ENCODE peak calls at places on chromosomes 4 and X, in nine cellular contexts. One of them, this sample, is unnamed.

GRCh38 chrX:39456894-39457600 is 640.7 kb downstream of the BCOR start:
- DNase-seq in stimulated activated CD8-positive, alpha-beta memory T cell treated with anti-CD3 and anti-CD28 coated beads, Interleukin-15, amount 100 ng/mL, for 24 hours: no peak
- DNase-seq in midbrain: no peak
- DNase-seq in progenitor cell of endocrine pancreas: no peak
- DNase-seq in NCI-H1092 treated with DMSO at 0.1 percent for 48 hours: no peak
- DNase-seq in stimulated activated CD4-positive, alpha-beta T cell treated with anti-CD3 and anti-CD28 coated beads, Interleukin-12 subunit alpha, Interleukin-12 subunit beta, amount 100 ng/mL, for 24 hours: no peak
- DNase-seq in IMR-90: no peak
- DNase-seq in fibroblast of the conjunctiva: no peak
- DNase-seq in NCI-H2081 treated with DMSO at 0.1 percent for 48 hours: no peak
- DNase-seq in this sample: no peak

GRCh38 chr4:81257021-81257420 is 42.0 kb upstream of the PRKG2 start:
- DNase-seq in midbrain: no peak
- DNase-seq in NCI-H1092 treated with DMSO at 0.1 percent for 48 hours: no peak
- DNase-seq in progenitor cell of endocrine pancreas: no peak
- DNase-seq in stimulated activated CD4-positive, alpha-beta T cell treated with anti-CD3 and anti-CD28 coated beads, Interleukin-12 subunit alpha, Interleukin-12 subunit beta, amount 100 ng/mL, for 24 hours: no peak
- DNase-seq in NCI-H2081 treated with DMSO at 0.1 percent for 48 hours: no peak
- DNase-seq in stimulated activated CD8-positive, alpha-beta memory T cell treated with anti-CD3 and anti-CD28 coated beads, Interleukin-15, amount 100 ng/mL, for 24 hours: no peak
- DNase-seq in IMR-90: peak
- DNase-seq in fibroblast of the conjunctiva: peak
- DNase-seq in this sample: no peak

GRCh38 chr4:143386812-143387211 is 50.1 kb downstream of the GAB1 start:
- DNase-seq in NCI-H2081 treated with DMSO at 0.1 percent for 48 hours: no peak
- DNase-seq in midbrain: no peak
- DNase-seq in stimulated activated CD4-positive, alpha-beta T cell treated with anti-CD3 and anti-CD28 coated beads, Interleukin-12 subunit alpha, Interleukin-12 subunit beta, amount 100 ng/mL, for 24 hours: no peak
- DNase-seq in fibroblast of the conjunctiva: no peak
- DNase-seq in IMR-90: peak
- DNase-seq in stimulated activated CD8-positive, alpha-beta memory T cell treated with anti-CD3 and anti-CD28 coated beads, Interleukin-15, amount 100 ng/mL, for 24 hours: no peak
- DNase-seq in NCI-H1092 treated with DMSO at 0.1 percent for 48 hours: no peak
- DNase-seq in progenitor cell of endocrine pancreas: no peak
- DNase-seq in this sample: no peak

GRCh38 chr4:75398501-75398900 is 115.7 kb downstream of the RCHY1 start:
- DNase-seq in NCI-H2081 treated with DMSO at 0.1 percent for 48 hours: no peak
- DNase-seq in NCI-H1092 treated with DMSO at 0.1 percent for 48 hours: no peak
- DNase-seq in progenitor cell of endocrine pancreas: no peak
- DNase-seq in fibroblast of the conjunctiva: no peak
- DNase-seq in stimulated activated CD8-positive, alpha-beta memory T cell treated with anti-CD3 and anti-CD28 coated beads, Interleukin-15, amount 100 ng/mL, for 24 hours: no peak
- DNase-seq in stimulated activated CD4-positive, alpha-beta T cell treated with anti-CD3 and anti-CD28 coated beads, Interleukin-12 subunit alpha, Interleukin-12 subunit beta, amount 100 ng/mL, for 24 hours: no peak
- DNase-seq in IMR-90: no peak
- DNase-seq in midbrain: no peak
- DNase-seq in this sample: no peak

GRCh38 chr4:10371869-10372471 is 85.3 kb downstream of the ZNF518B start:
- DNase-seq in IMR-90: peak
- DNase-seq in fibroblast of the conjunctiva: no peak
- DNase-seq in NCI-H1092 treated with DMSO at 0.1 percent for 48 hours: no peak
- DNase-seq in stimulated activated CD4-positive, alpha-beta T cell treated with anti-CD3 and anti-CD28 coated beads, Interleukin-12 subunit alpha, Interleukin-12 subunit beta, amount 100 ng/mL, for 24 hours: no peak
- DNase-seq in midbrain: no peak
- DNase-seq in stimulated activated CD8-positive, alpha-beta memory T cell treated with anti-CD3 and anti-CD28 coated beads, Interleukin-15, amount 100 ng/mL, for 24 hours: no peak
- DNase-seq in NCI-H2081 treated with DMSO at 0.1 percent for 48 hours: no peak
- DNase-seq in progenitor cell of endocrine pancreas: no peak
- DNase-seq in this sample: no peak

GRCh38 chrX:57445046-57445445 is 146.8 kb upstream of the ZXDB start:
- DNase-seq in stimulated activated CD4-positive, alpha-beta T cell treated with anti-CD3 and anti-CD28 coated beads, Interleukin-12 subunit alpha, Interleukin-12 subunit beta, amount 100 ng/mL, for 24 hours: no peak
- DNase-seq in IMR-90: no peak
- DNase-seq in NCI-H2081 treated with DMSO at 0.1 percent for 48 hours: no peak
- DNase-seq in NCI-H1092 treated with DMSO at 0.1 percent for 48 hours: no peak
- DNase-seq in progenitor cell of endocrine pancreas: no peak
- DNase-seq in fibroblast of the conjunctiva: no peak
- DNase-seq in stimulated activated CD8-positive, alpha-beta memory T cell treated with anti-CD3 and anti-CD28 coated beads, Interleukin-15, amount 100 ng/mL, for 24 hours: no peak
- DNase-seq in midbrain: no peak
- DNase-seq in this sample: no peak

GRCh38 chrX:103453655-103454054 is 65.6 kb downstream of the RAB40A start:
- DNase-seq in IMR-90: peak
- DNase-seq in fibroblast of the conjunctiva: peak
- DNase-seq in NCI-H2081 treated with DMSO at 0.1 percent for 48 hours: no peak
- DNase-seq in stimulated activated CD4-positive, alpha-beta T cell treated with anti-CD3 and anti-CD28 coated beads, Interleukin-12 subunit alpha, Interleukin-12 subunit beta, amount 100 ng/mL, for 24 hours: no peak
- DNase-seq in progenitor cell of endocrine pancreas: no peak
- DNase-seq in stimulated activated CD8-positive, alpha-beta memory T cell treated with anti-CD3 and anti-CD28 coated beads, Interleukin-15, amount 100 ng/mL, for 24 hours: no peak
- DNase-seq in midbrain: no peak
- DNase-seq in NCI-H1092 treated with DMSO at 0.1 percent for 48 hours: no peak
- DNase-seq in this sample: no peak

GRCh38 chr4:94558392-94558920 is 106.7 kb downstream of the PDLIM5 start:
- DNase-seq in NCI-H1092 treated with DMSO at 0.1 percent for 48 hours: no peak
- DNase-seq in midbrain: no peak
- DNase-seq in NCI-H2081 treated with DMSO at 0.1 percent for 48 hours: no peak
- DNase-seq in IMR-90: peak
- DNase-seq in stimulated activated CD4-positive, alpha-beta T cell treated with anti-CD3 and anti-CD28 coated beads, Interleukin-12 subunit alpha, Interleukin-12 subunit beta, amount 100 ng/mL, for 24 hours: no peak
- DNase-seq in stimulated activated CD8-positive, alpha-beta memory T cell treated with anti-CD3 and anti-CD28 coated beads, Interleukin-15, amount 100 ng/mL, for 24 hours: no peak
- DNase-seq in fibroblast of the conjunctiva: no peak
- DNase-seq in progenitor cell of endocrine pancreas: no peak
- DNase-seq in this sample: no peak

GRCh38 chr4:57071340-57071739 is 38.8 kb downstream of the IGFBP7 start:
- DNase-seq in progenitor cell of endocrine pancreas: no peak
- DNase-seq in NCI-H2081 treated with DMSO at 0.1 percent for 48 hours: no peak
- DNase-seq in midbrain: no peak
- DNase-seq in fibroblast of the conjunctiva: no peak
- DNase-seq in NCI-H1092 treated with DMSO at 0.1 percent for 48 hours: no peak
- DNase-seq in stimulated activated CD4-positive, alpha-beta T cell treated with anti-CD3 and anti-CD28 coated beads, Interleukin-12 subunit alpha, Interleukin-12 subunit beta, amount 100 ng/mL, for 24 hours: no peak
- DNase-seq in stimulated activated CD8-positive, alpha-beta memory T cell treated with anti-CD3 and anti-CD28 coated beads, Interleukin-15, amount 100 ng/mL, for 24 hours: no peak
- DNase-seq in IMR-90: peak
- DNase-seq in this sample: no peak

GRCh38 chrX:56733459-56734046 is 4.5 kb downstream of the NBDY start:
- DNase-seq in fibroblast of the conjunctiva: no peak
- DNase-seq in stimulated activated CD8-positive, alpha-beta memory T cell treated with anti-CD3 and anti-CD28 coated beads, Interleukin-15, amount 100 ng/mL, for 24 hours: no peak
- DNase-seq in midbrain: peak
- DNase-seq in IMR-90: peak
- DNase-seq in stimulated activated CD4-positive, alpha-beta T cell treated with anti-CD3 and anti-CD28 coated beads, Interleukin-12 subunit alpha, Interleukin-12 subunit beta, amount 100 ng/mL, for 24 hours: peak
- DNase-seq in progenitor cell of endocrine pancreas: peak
- DNase-seq in NCI-H1092 treated with DMSO at 0.1 percent for 48 hours: peak
- DNase-seq in NCI-H2081 treated with DMSO at 0.1 percent for 48 hours: no peak
- DNase-seq in this sample: peak

GRCh38 chr4:56654238-56654632 is 26.9 kb downstream of the HOPX start:
- DNase-seq in midbrain: no peak
- DNase-seq in NCI-H2081 treated with DMSO at 0.1 percent for 48 hours: no peak
- DNase-seq in progenitor cell of endocrine pancreas: no peak
- DNase-seq in NCI-H1092 treated with DMSO at 0.1 percent for 48 hours: no peak
- DNase-seq in stimulated activated CD8-positive, alpha-beta memory T cell treated with anti-CD3 and anti-CD28 coated beads, Interleukin-15, amount 100 ng/mL, for 24 hours: no peak
- DNase-seq in IMR-90: no peak
- DNase-seq in fibroblast of the conjunctiva: no peak
- DNase-seq in stimulated activated CD4-positive, alpha-beta T cell treated with anti-CD3 and anti-CD28 coated beads, Interleukin-12 subunit alpha, Interleukin-12 subunit beta, amount 100 ng/mL, for 24 hours: no peak
- DNase-seq in this sample: no peak

GRCh38 chrX:117511379-117511778 is 605.2 kb downstream of the KLHL13 start:
- DNase-seq in midbrain: no peak
- DNase-seq in NCI-H1092 treated with DMSO at 0.1 percent for 48 hours: no peak
- DNase-seq in stimulated activated CD8-positive, alpha-beta memory T cell treated with anti-CD3 and anti-CD28 coated beads, Interleukin-15, amount 100 ng/mL, for 24 hours: no peak
- DNase-seq in IMR-90: no peak
- DNase-seq in NCI-H2081 treated with DMSO at 0.1 percent for 48 hours: no peak
- DNase-seq in progenitor cell of endocrine pancreas: no peak
- DNase-seq in fibroblast of the conjunctiva: no peak
- DNase-seq in stimulated activated CD4-positive, alpha-beta T cell treated with anti-CD3 and anti-CD28 coated beads, Interleukin-12 subunit alpha, Interleukin-12 subunit beta, amount 100 ng/mL, for 24 hours: no peak
- DNase-seq in this sample: no peak

GRCh38 chr4:184237612-184238011 is 19.9 kb upstream of the ENPP6 start:
- DNase-seq in IMR-90: no peak
- DNase-seq in progenitor cell of endocrine pancreas: no peak
- DNase-seq in NCI-H1092 treated with DMSO at 0.1 percent for 48 hours: no peak
- DNase-seq in fibroblast of the conjunctiva: no peak
- DNase-seq in stimulated activated CD8-positive, alpha-beta memory T cell treated with anti-CD3 and anti-CD28 coated beads, Interleukin-15, amount 100 ng/mL, for 24 hours: no peak
- DNase-seq in NCI-H2081 treated with DMSO at 0.1 percent for 48 hours: no peak
- DNase-seq in midbrain: no peak
- DNase-seq in stimulated activated CD4-positive, alpha-beta T cell treated with anti-CD3 and anti-CD28 coated beads, Interleukin-12 subunit alpha, Interleukin-12 subunit beta, amount 100 ng/mL, for 24 hours: peak
- DNase-seq in this sample: no peak

GRCh38 chrX:118666521-118666920 is 60.9 kb upstream of the IL13RA1 start:
- DNase-seq in progenitor cell of endocrine pancreas: no peak
- DNase-seq in midbrain: no peak
- DNase-seq in stimulated activated CD8-positive, alpha-beta memory T cell treated with anti-CD3 and anti-CD28 coated beads, Interleukin-15, amount 100 ng/mL, for 24 hours: no peak
- DNase-seq in fibroblast of the conjunctiva: no peak
- DNase-seq in NCI-H2081 treated with DMSO at 0.1 percent for 48 hours: no peak
- DNase-seq in IMR-90: peak
- DNase-seq in NCI-H1092 treated with DMSO at 0.1 percent for 48 hours: no peak
- DNase-seq in stimulated activated CD4-positive, alpha-beta T cell treated with anti-CD3 and anti-CD28 coated beads, Interleukin-12 subunit alpha, Interleukin-12 subunit beta, amount 100 ng/mL, for 24 hours: no peak
- DNase-seq in this sample: no peak

GRCh38 chrX:148459343-148459742 is 41.1 kb upstream of the AFF2 start:
- DNase-seq in midbrain: no peak
- DNase-seq in fibroblast of the conjunctiva: no peak
- DNase-seq in progenitor cell of endocrine pancreas: no peak
- DNase-seq in NCI-H1092 treated with DMSO at 0.1 percent for 48 hours: no peak
- DNase-seq in stimulated activated CD8-positive, alpha-beta memory T cell treated with anti-CD3 and anti-CD28 coated beads, Interleukin-15, amount 100 ng/mL, for 24 hours: no peak
- DNase-seq in stimulated activated CD4-positive, alpha-beta T cell treated with anti-CD3 and anti-CD28 coated beads, Interleukin-12 subunit alpha, Interleukin-12 subunit beta, amount 100 ng/mL, for 24 hours: no peak
- DNase-seq in NCI-H2081 treated with DMSO at 0.1 percent for 48 hours: no peak
- DNase-seq in IMR-90: no peak
- DNase-seq in this sample: no peak

GRCh38 chr4:86895692-86896488 is 3.7 kb upstream of the C4orf36 start:
- DNase-seq in midbrain: peak
- DNase-seq in stimulated activated CD4-positive, alpha-beta T cell treated with anti-CD3 and anti-CD28 coated beads, Interleukin-12 subunit alpha, Interleukin-12 subunit beta, amount 100 ng/mL, for 24 hours: no peak
- DNase-seq in fibroblast of the conjunctiva: peak
- DNase-seq in IMR-90: peak
- DNase-seq in stimulated activated CD8-positive, alpha-beta memory T cell treated with anti-CD3 and anti-CD28 coated beads, Interleukin-15, amount 100 ng/mL, for 24 hours: no peak
- DNase-seq in progenitor cell of endocrine pancreas: no peak
- DNase-seq in NCI-H1092 treated with DMSO at 0.1 percent for 48 hours: peak
- DNase-seq in NCI-H2081 treated with DMSO at 0.1 percent for 48 hours: no peak
- DNase-seq in this sample: no peak

GRCh38 chr4:89469930-89470375 is 162.4 kb upstream of the GPRIN3 start:
- DNase-seq in midbrain: no peak
- DNase-seq in fibroblast of the conjunctiva: peak
- DNase-seq in stimulated activated CD8-positive, alpha-beta memory T cell treated with anti-CD3 and anti-CD28 coated beads, Interleukin-15, amount 100 ng/mL, for 24 hours: no peak
- DNase-seq in NCI-H2081 treated with DMSO at 0.1 percent for 48 hours: no peak
- DNase-seq in stimulated activated CD4-positive, alpha-beta T cell treated with anti-CD3 and anti-CD28 coated beads, Interleukin-12 subunit alpha, Interleukin-12 subunit beta, amount 100 ng/mL, for 24 hours: no peak
- DNase-seq in IMR-90: peak
- DNase-seq in NCI-H1092 treated with DMSO at 0.1 percent for 48 hours: no peak
- DNase-seq in progenitor cell of endocrine pancreas: no peak
- DNase-seq in this sample: no peak

GRCh38 chr4:88964450-88964849 is 92.5 kb downstream of the FAM13A start:
- DNase-seq in IMR-90: peak
- DNase-seq in stimulated activated CD4-positive, alpha-beta T cell treated with anti-CD3 and anti-CD28 coated beads, Interleukin-12 subunit alpha, Interleukin-12 subunit beta, amount 100 ng/mL, for 24 hours: no peak
- DNase-seq in fibroblast of the conjunctiva: peak
- DNase-seq in NCI-H1092 treated with DMSO at 0.1 percent for 48 hours: no peak
- DNase-seq in progenitor cell of endocrine pancreas: no peak
- DNase-seq in stimulated activated CD8-positive, alpha-beta memory T cell treated with anti-CD3 and anti-CD28 coated beads, Interleukin-15, amount 100 ng/mL, for 24 hours: no peak
- DNase-seq in midbrain: no peak
- DNase-seq in NCI-H2081 treated with DMSO at 0.1 percent for 48 hours: no peak
- DNase-seq in this sample: no peak

GRCh38 chrX:12978205-12979010 is 3.5 kb downstream of the TMSB4X start:
- DNase-seq in stimulated activated CD8-positive, alpha-beta memory T cell treated with anti-CD3 and anti-CD28 coated beads, Interleukin-15, amount 100 ng/mL, for 24 hours: no peak
- DNase-seq in fibroblast of the conjunctiva: peak
- DNase-seq in NCI-H2081 treated with DMSO at 0.1 percent for 48 hours: no peak
- DNase-seq in midbrain: peak
- DNase-seq in stimulated activated CD4-positive, alpha-beta T cell treated with anti-CD3 and anti-CD28 coated beads, Interleukin-12 subunit alpha, Interleukin-12 subunit beta, amount 100 ng/mL, for 24 hours: no peak
- DNase-seq in progenitor cell of endocrine pancreas: no peak
- DNase-seq in NCI-H1092 treated with DMSO at 0.1 percent for 48 hours: no peak
- DNase-seq in IMR-90: peak
- DNase-seq in this sample: peak

GRCh38 chrX:69320116-69320515 is 154.9 kb upstream of the PJA1 start:
- DNase-seq in NCI-H2081 treated with DMSO at 0.1 percent for 48 hours: no peak
- DNase-seq in midbrain: no peak
- DNase-seq in stimulated activated CD4-positive, alpha-beta T cell treated with anti-CD3 and anti-CD28 coated beads, Interleukin-12 subunit alpha, Interleukin-12 subunit beta, amount 100 ng/mL, for 24 hours: no peak
- DNase-seq in fibroblast of the conjunctiva: no peak
- DNase-seq in stimulated activated CD8-positive, alpha-beta memory T cell treated with anti-CD3 and anti-CD28 coated beads, Interleukin-15, amount 100 ng/mL, for 24 hours: no peak
- DNase-seq in progenitor cell of endocrine pancreas: no peak
- DNase-seq in NCI-H1092 treated with DMSO at 0.1 percent for 48 hours: no peak
- DNase-seq in IMR-90: no peak
- DNase-seq in this sample: no peak

GRCh38 chr4:7075962-7076693 is 8.3 kb upstream of the GRPEL1 start:
- DNase-seq in midbrain: no peak
- DNase-seq in fibroblast of the conjunctiva: no peak
- DNase-seq in stimulated activated CD8-positive, alpha-beta memory T cell treated with anti-CD3 and anti-CD28 coated beads, Interleukin-15, amount 100 ng/mL, for 24 hours: no peak
- DNase-seq in IMR-90: no peak
- DNase-seq in stimulated activated CD4-positive, alpha-beta T cell treated with anti-CD3 and anti-CD28 coated beads, Interleukin-12 subunit alpha, Interleukin-12 subunit beta, amount 100 ng/mL, for 24 hours: no peak
- DNase-seq in progenitor cell of endocrine pancreas: no peak
- DNase-seq in NCI-H1092 treated with DMSO at 0.1 percent for 48 hours: no peak
- DNase-seq in NCI-H2081 treated with DMSO at 0.1 percent for 48 hours: no peak
- DNase-seq in this sample: peak

GRCh38 chrX:114582698-114583395 is 1.0 kb upstream of the HTR2C start:
- DNase-seq in fibroblast of the conjunctiva: no peak
- DNase-seq in midbrain: no peak
- DNase-seq in progenitor cell of endocrine pancreas: no peak
- DNase-seq in stimulated activated CD8-positive, alpha-beta memory T cell treated with anti-CD3 and anti-CD28 coated beads, Interleukin-15, amount 100 ng/mL, for 24 hours: no peak
- DNase-seq in NCI-H2081 treated with DMSO at 0.1 percent for 48 hours: no peak
- DNase-seq in NCI-H1092 treated with DMSO at 0.1 percent for 48 hours: no peak
- DNase-seq in stimulated activated CD4-positive, alpha-beta T cell treated with anti-CD3 and anti-CD28 coated beads, Interleukin-12 subunit alpha, Interleukin-12 subunit beta, amount 100 ng/mL, for 24 hours: no peak
- DNase-seq in IMR-90: no peak
- DNase-seq in this sample: peak

GRCh38 chr4:184120549-184121127 is 97.0 kb downstream of the ENPP6 start:
- DNase-seq in NCI-H2081 treated with DMSO at 0.1 percent for 48 hours: no peak
- DNase-seq in stimulated activated CD4-positive, alpha-beta T cell treated with anti-CD3 and anti-CD28 coated beads, Interleukin-12 subunit alpha, Interleukin-12 subunit beta, amount 100 ng/mL, for 24 hours: no peak
- DNase-seq in stimulated activated CD8-positive, alpha-beta memory T cell treated with anti-CD3 and anti-CD28 coated beads, Interleukin-15, amount 100 ng/mL, for 24 hours: no peak
- DNase-seq in IMR-90: no peak
- DNase-seq in NCI-H1092 treated with DMSO at 0.1 percent for 48 hours: no peak
- DNase-seq in midbrain: no peak
- DNase-seq in fibroblast of the conjunctiva: no peak
- DNase-seq in progenitor cell of endocrine pancreas: no peak
- DNase-seq in this sample: no peak

GRCh38 chr4:143773998-143774898 is 73.8 kb upstream of the FREM3 start:
- DNase-seq in IMR-90: peak
- DNase-seq in NCI-H2081 treated with DMSO at 0.1 percent for 48 hours: peak
- DNase-seq in stimulated activated CD4-positive, alpha-beta T cell treated with anti-CD3 and anti-CD28 coated beads, Interleukin-12 subunit alpha, Interleukin-12 subunit beta, amount 100 ng/mL, for 24 hours: peak
- DNase-seq in NCI-H1092 treated with DMSO at 0.1 percent for 48 hours: peak
- DNase-seq in stimulated activated CD8-positive, alpha-beta memory T cell treated with anti-CD3 and anti-CD28 coated beads, Interleukin-15, amount 100 ng/mL, for 24 hours: peak
- DNase-seq in midbrain: no peak
- DNase-seq in progenitor cell of endocrine pancreas: peak
- DNase-seq in fibroblast of the conjunctiva: peak
- DNase-seq in this sample: peak

GRCh38 chr4:89586864-89587263 is 250.1 kb downstream of the SNCA start:
- DNase-seq in stimulated activated CD4-positive, alpha-beta T cell treated with anti-CD3 and anti-CD28 coated beads, Interleukin-12 subunit alpha, Interleukin-12 subunit beta, amount 100 ng/mL, for 24 hours: no peak
- DNase-seq in fibroblast of the conjunctiva: peak
- DNase-seq in stimulated activated CD8-positive, alpha-beta memory T cell treated with anti-CD3 and anti-CD28 coated beads, Interleukin-15, amount 100 ng/mL, for 24 hours: no peak
- DNase-seq in progenitor cell of endocrine pancreas: no peak
- DNase-seq in NCI-H2081 treated with DMSO at 0.1 percent for 48 hours: peak
- DNase-seq in midbrain: peak
- DNase-seq in IMR-90: peak
- DNase-seq in NCI-H1092 treated with DMSO at 0.1 percent for 48 hours: peak
- DNase-seq in this sample: no peak

GRCh38 chr4:60134106-60134505 is 1066.0 kb upstream of the ADGRL3 start:
- DNase-seq in fibroblast of the conjunctiva: peak
- DNase-seq in progenitor cell of endocrine pancreas: no peak
- DNase-seq in NCI-H1092 treated with DMSO at 0.1 percent for 48 hours: no peak
- DNase-seq in IMR-90: no peak
- DNase-seq in stimulated activated CD4-positive, alpha-beta T cell treated with anti-CD3 and anti-CD28 coated beads, Interleukin-12 subunit alpha, Interleukin-12 subunit beta, amount 100 ng/mL, for 24 hours: no peak
- DNase-seq in stimulated activated CD8-positive, alpha-beta memory T cell treated with anti-CD3 and anti-CD28 coated beads, Interleukin-15, amount 100 ng/mL, for 24 hours: no peak
- DNase-seq in NCI-H2081 treated with DMSO at 0.1 percent for 48 hours: no peak
- DNase-seq in midbrain: no peak
- DNase-seq in this sample: no peak

GRCh38 chrX:5236096-5236495 is 992.6 kb downstream of the NLGN4X start:
- DNase-seq in stimulated activated CD8-positive, alpha-beta memory T cell treated with anti-CD3 and anti-CD28 coated beads, Interleukin-15, amount 100 ng/mL, for 24 hours: no peak
- DNase-seq in progenitor cell of endocrine pancreas: peak
- DNase-seq in midbrain: no peak
- DNase-seq in stimulated activated CD4-positive, alpha-beta T cell treated with anti-CD3 and anti-CD28 coated beads, Interleukin-12 subunit alpha, Interleukin-12 subunit beta, amount 100 ng/mL, for 24 hours: no peak
- DNase-seq in NCI-H1092 treated with DMSO at 0.1 percent for 48 hours: peak
- DNase-seq in IMR-90: no peak
- DNase-seq in NCI-H2081 treated with DMSO at 0.1 percent for 48 hours: no peak
- DNase-seq in fibroblast of the conjunctiva: no peak
- DNase-seq in this sample: no peak

GRCh38 chr4:163331629-163332360 is 601 bp downstream of the NPY1R start:
- DNase-seq in midbrain: no peak
- DNase-seq in fibroblast of the conjunctiva: no peak
- DNase-seq in stimulated activated CD4-positive, alpha-beta T cell treated with anti-CD3 and anti-CD28 coated beads, Interleukin-12 subunit alpha, Interleukin-12 subunit beta, amount 100 ng/mL, for 24 hours: no peak
- DNase-seq in IMR-90: no peak
- DNase-seq in NCI-H1092 treated with DMSO at 0.1 percent for 48 hours: no peak
- DNase-seq in progenitor cell of endocrine pancreas: peak
- DNase-seq in NCI-H2081 treated with DMSO at 0.1 percent for 48 hours: no peak
- DNase-seq in stimulated activated CD8-positive, alpha-beta memory T cell treated with anti-CD3 and anti-CD28 coated beads, Interleukin-15, amount 100 ng/mL, for 24 hours: no peak
- DNase-seq in this sample: peak

GRCh38 chrX:38055170-38055847 is 49.0 kb downstream of the SYTL5 start:
- DNase-seq in midbrain: no peak
- DNase-seq in NCI-H1092 treated with DMSO at 0.1 percent for 48 hours: no peak
- DNase-seq in fibroblast of the conjunctiva: peak
- DNase-seq in progenitor cell of endocrine pancreas: no peak
- DNase-seq in stimulated activated CD8-positive, alpha-beta memory T cell treated with anti-CD3 and anti-CD28 coated beads, Interleukin-15, amount 100 ng/mL, for 24 hours: no peak
- DNase-seq in IMR-90: peak
- DNase-seq in stimulated activated CD4-positive, alpha-beta T cell treated with anti-CD3 and anti-CD28 coated beads, Interleukin-12 subunit alpha, Interleukin-12 subunit beta, amount 100 ng/mL, for 24 hours: no peak
- DNase-seq in NCI-H2081 treated with DMSO at 0.1 percent for 48 hours: no peak
- DNase-seq in this sample: no peak

GRCh38 chr4:8872402-8873291 is 1.0 kb upstream of the HMX1 start:
- DNase-seq in progenitor cell of endocrine pancreas: no peak
- DNase-seq in stimulated activated CD4-positive, alpha-beta T cell treated with anti-CD3 and anti-CD28 coated beads, Interleukin-12 subunit alpha, Interleukin-12 subunit beta, amount 100 ng/mL, for 24 hours: no peak
- DNase-seq in stimulated activated CD8-positive, alpha-beta memory T cell treated with anti-CD3 and anti-CD28 coated beads, Interleukin-15, amount 100 ng/mL, for 24 hours: no peak
- DNase-seq in NCI-H2081 treated with DMSO at 0.1 percent for 48 hours: no peak
- DNase-seq in NCI-H1092 treated with DMSO at 0.1 percent for 48 hours: no peak
- DNase-seq in midbrain: no peak
- DNase-seq in fibroblast of the conjunctiva: no peak
- DNase-seq in IMR-90: no peak
- DNase-seq in this sample: no peak

GRCh38 chr4:61543976-61544375 is 343.9 kb downstream of the ADGRL3 start:
- DNase-seq in midbrain: no peak
- DNase-seq in stimulated activated CD8-positive, alpha-beta memory T cell treated with anti-CD3 and anti-CD28 coated beads, Interleukin-15, amount 100 ng/mL, for 24 hours: no peak
- DNase-seq in progenitor cell of endocrine pancreas: no peak
- DNase-seq in stimulated activated CD4-positive, alpha-beta T cell treated with anti-CD3 and anti-CD28 coated beads, Interleukin-12 subunit alpha, Interleukin-12 subunit beta, amount 100 ng/mL, for 24 hours: no peak
- DNase-seq in NCI-H1092 treated with DMSO at 0.1 percent for 48 hours: no peak
- DNase-seq in fibroblast of the conjunctiva: no peak
- DNase-seq in IMR-90: no peak
- DNase-seq in NCI-H2081 treated with DMSO at 0.1 percent for 48 hours: no peak
- DNase-seq in this sample: no peak